ENCODE peak calls at places on chromosome 18, in nine cellular contexts. Y is dorsolateral prefrontal cortex, O is right lobe of liver, U is endodermal cell, D is AG10803, V is uterus, M is RWPE1, Q is BE2C, R is lower leg skin. F is an unnamed sample.

GRCh38 chr18:61908661-61909060 is 15.9 kb upstream of the RNF152 start:
- DNase-seq in M (peak), U (no peak), V (no peak), Y (no peak), O (no peak), R (no peak), Q (no peak), D (no peak), F (no peak)

GRCh38 chr18:3547891-3548615 is 98.1 kb downstream of the TGIF1 start:
- DNase-seq in R (no peak), D (peak), U (no peak), Y (no peak), M (no peak), O (no peak), V (no peak), Q (no peak), F (no peak)

GRCh38 chr18:49678440-49678839 is 116.6 kb downstream of the LIPG start:
- DNase-seq in D (no peak), M (no peak), Y (no peak), V (no peak), O (no peak), Q (no peak), U (no peak), R (no peak), F (no peak)

GRCh38 chr18:24049142-24049541 is 34.6 kb downstream of the TTC39C start:
- DNase-seq in Y (no peak), O (no peak), Q (no peak), V (no peak), R (no peak), D (no peak), U (no peak), M (no peak), F (no peak)

GRCh38 chr18:44130365-44130942 is 550.2 kb upstream of the SETBP1 start:
- DNase-seq in R (no peak), Q (peak), Y (no peak), M (peak), D (peak), U (peak), V (no peak), O (no peak), F (peak)

GRCh38 chr18:43596106-43596712 is 318.9 kb upstream of the SYT4 start:
- DNase-seq in U (no peak), Q (no peak), O (no peak), Y (no peak), V (no peak), R (no peak), M (peak), D (peak), F (no peak)

GRCh38 chr18:57209697-57210096 is 62.8 kb downstream of the BOD1L2 start:
- DNase-seq in O (no peak), R (no peak), Y (no peak), M (no peak), D (no peak), Q (no peak), U (no peak), V (no peak), F (no peak)

GRCh38 chr18:28115149-28115550 is 61.8 kb downstream of the CDH2 start:
- DNase-seq in M (peak), O (no peak), U (peak), Y (no peak), V (no peak), D (peak), R (no peak), Q (peak), F (no peak)

GRCh38 chr18:26164571-26164970 is 30.9 kb downstream of the PSMA8 start:
- DNase-seq in M (no peak), D (no peak), Q (no peak), O (no peak), U (no peak), Y (no peak), V (no peak), R (no peak), F (no peak)

GRCh38 chr18:57660961-57661360 is 39.3 kb upstream of the NARS1 start:
- DNase-seq in Y (no peak), V (peak), D (peak), Q (no peak), R (no peak), M (no peak), U (no peak), O (no peak), F (no peak)

GRCh38 chr18:31716362-31716761 is 32.0 kb upstream of the B4GALT6 start:
- DNase-seq in Q (no peak), R (no peak), M (no peak), V (no peak), U (no peak), Y (no peak), D (no peak), O (no peak), F (no peak)

GRCh38 chr18:39604836-39605235 is 2039.2 kb upstream of the CELF4 start:
- DNase-seq in D (peak), Q (no peak), M (peak), R (no peak), O (no peak), Y (no peak), V (no peak), U (no peak), F (no peak)

GRCh38 chr18:23284629-23285028 is 149.3 kb downstream of the CABLES1 start:
- DNase-seq in V (no peak), D (no peak), R (no peak), M (no peak), U (peak), O (no peak), Q (no peak), Y (no peak), F (no peak)

GRCh38 chr18:45275367-45276113 is 339.7 kb upstream of the SLC14A2 start:
- DNase-seq in Q (no peak), D (no peak), V (no peak), U (no peak), R (no peak), Y (no peak), O (no peak), M (no peak), F (no peak)
- TF ChIP-seq CTCF in Q (peak), D (peak), V (peak), U (peak), R (no peak), Y (peak), O (peak), M (peak), F (peak)

DNA sequence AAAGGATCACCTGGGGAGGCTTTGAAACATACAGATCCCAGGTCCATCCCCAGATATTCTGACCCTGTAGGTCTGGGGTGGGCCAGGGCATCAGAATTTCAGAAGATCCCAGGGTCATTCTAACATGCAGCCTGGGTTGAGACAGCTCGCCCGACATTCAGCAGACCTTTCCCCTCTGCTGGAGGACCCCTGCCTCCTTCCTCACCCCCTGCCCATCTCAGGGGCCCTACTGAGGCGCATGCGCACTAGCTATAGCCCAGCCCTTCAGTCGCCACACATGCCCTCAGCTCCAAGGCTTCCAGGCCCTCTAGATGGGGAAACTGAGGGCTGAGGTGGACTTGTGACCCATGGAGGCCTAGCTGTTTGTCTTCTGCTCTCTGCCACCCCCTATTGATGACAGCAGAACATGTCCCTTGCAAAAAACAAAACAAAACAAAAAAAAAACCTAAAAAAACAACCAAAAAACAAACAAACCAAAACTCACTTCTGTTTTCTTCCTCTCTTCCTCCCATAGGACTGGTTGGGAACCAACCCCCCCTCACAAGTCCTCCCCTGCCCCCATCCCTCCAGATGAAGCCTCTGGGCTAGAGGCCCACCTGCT is 91.3 kb downstream of the ZBTB7C start:
- DNase-seq in Q (no peak), U (no peak), M (no peak), V (no peak), Y (no peak), R (no peak), O (peak), D (no peak), F (no peak)
- TF ChIP-seq CTCF in Q (peak), U (peak), M (no peak), V (no peak), Y (no peak), R (no peak), O (peak), D (no peak), F (no peak)

GRCh38 chr18:58800582-58800981 is 64.1 kb upstream of the ZNF532 start:
- DNase-seq in O (no peak), Q (no peak), Y (no peak), U (no peak), V (no peak), M (no peak), R (no peak), D (no peak), F (no peak)

GRCh38 chr18:58802959-58803358 is 61.7 kb upstream of the ZNF532 start:
- DNase-seq in O (no peak), M (no peak), Y (no peak), D (no peak), Q (no peak), U (no peak), V (no peak), R (no peak), F (no peak)

GRCh38 chr18:58806826-58807714 is 57.6 kb upstream of the ZNF532 start:
- DNase-seq in R (no peak), V (no peak), Q (no peak), M (no peak), D (no peak), U (no peak), Y (no peak), O (no peak), F (no peak)

GRCh38 chr18:58805482-58806187 is 59.0 kb upstream of the ZNF532 start:
- DNase-seq in R (no peak), Q (no peak), Y (no peak), U (no peak), V (no peak), M (no peak), O (no peak), D (no peak), F (no peak)

DNA sequence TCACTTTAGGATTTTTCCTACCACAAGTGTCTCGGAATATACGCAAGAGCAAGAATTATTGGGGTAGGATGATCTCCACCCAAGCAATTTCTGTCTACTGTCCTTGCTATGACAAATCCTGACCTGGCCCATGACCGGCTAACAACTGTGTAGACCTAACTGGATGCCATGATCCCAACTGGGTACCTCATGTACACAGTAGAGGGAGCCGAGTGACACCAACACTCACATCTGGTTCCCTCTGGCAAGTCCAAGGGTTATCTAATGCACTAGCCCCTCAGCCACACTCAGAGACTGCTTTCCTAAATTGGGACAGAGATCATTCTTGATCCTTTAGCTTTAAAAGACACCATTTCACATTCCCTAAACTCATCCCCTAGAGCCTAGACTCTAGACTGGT is 60.7 kb upstream of the ZNF532 start:
- DNase-seq in V (no peak), M (no peak), O (no peak), Y (no peak), U (no peak), D (no peak), Q (no peak), R (no peak), F (no peak)
- TF ChIP-seq CTCF in V (no peak), M (no peak), O (no peak), Y (no peak), U (peak), D (no peak), Q (peak), R (no peak), F (no peak)

DNA sequence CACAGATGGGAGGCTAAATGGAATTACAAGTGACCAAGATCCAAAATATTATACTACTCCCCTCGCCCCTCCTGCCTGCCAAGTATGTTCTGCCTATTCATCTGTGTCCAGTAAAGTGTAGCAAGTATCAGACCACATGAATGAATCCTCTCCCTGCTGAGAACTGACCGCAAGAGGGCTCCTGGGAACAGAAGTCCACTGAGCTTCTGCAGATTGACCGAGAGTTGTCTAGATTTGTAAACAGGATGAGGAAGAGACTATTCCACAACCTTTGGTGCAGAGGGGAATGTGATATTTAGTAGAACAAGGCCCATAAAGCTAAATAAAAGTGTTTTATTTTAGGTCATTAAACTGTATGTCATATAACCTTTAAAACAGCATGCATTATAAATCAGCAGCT is 376.9 kb downstream of the DCC start:
- DNase-seq in Y (no peak), U (no peak), O (no peak), V (no peak), Q (peak), D (peak), R (no peak), M (peak), F (no peak)
- TF ChIP-seq CTCF in Y (peak), U (peak), O (peak), V (no peak), Q (no peak), D (peak), R (no peak), M (peak), F (peak)

GRCh38 chr18:70936160-70936559 is 647.3 kb downstream of the SOCS6 start:
- DNase-seq in Q (no peak), M (no peak), V (no peak), Y (no peak), O (no peak), D (no peak), R (no peak), U (peak), F (no peak)

GRCh38 chr18:70931942-70932814 is 643.3 kb downstream of the SOCS6 start:
- DNase-seq in D (peak), V (no peak), Q (peak), O (no peak), M (peak), R (no peak), Y (no peak), U (no peak), F (no peak)
- TF ChIP-seq CTCF in D (peak), V (no peak), Q (peak), O (peak), M (peak), R (no peak), Y (peak), U (peak), F (peak)

DNA sequence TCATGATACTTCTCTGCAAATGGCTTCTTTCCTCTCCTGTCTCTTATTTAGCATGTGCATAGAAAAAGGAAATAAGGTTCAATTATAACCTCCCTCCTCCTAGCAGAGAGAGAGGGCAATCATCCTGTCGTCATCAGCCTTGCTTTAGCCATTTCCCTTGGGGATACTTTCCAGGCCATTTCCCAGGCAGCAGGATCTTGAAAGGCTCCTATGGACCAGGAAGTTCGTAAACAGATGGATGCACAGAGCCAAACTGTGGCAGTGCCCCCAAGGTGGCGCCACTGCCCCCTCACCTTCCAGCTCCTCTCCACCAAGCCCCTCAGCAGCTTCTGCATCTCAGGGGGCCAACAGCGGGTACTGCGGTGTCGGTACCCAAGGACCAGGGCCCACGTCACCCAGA is 157.4 kb downstream of the DTNA start:
- DNase-seq in D (no peak), O (no peak), M (no peak), R (no peak), V (peak), U (peak), Q (peak), Y (no peak), F (peak)
- TF ChIP-seq CTCF in D (peak), O (no peak), M (no peak), R (no peak), V (no peak), U (peak), Q (peak), Y (no peak), F (peak)

GRCh38 chr18:45913276-45913675 is 53.9 kb downstream of the EPG5 start:
- DNase-seq in M (no peak), R (no peak), Y (no peak), O (no peak), D (no peak), Q (no peak), V (no peak), U (no peak), F (no peak)

GRCh38 chr18:45920367-45920766 is 46.8 kb downstream of the EPG5 start:
- DNase-seq in M (peak), R (peak), Q (peak), O (peak), V (peak), U (no peak), Y (peak), D (peak), F (peak)

GRCh38 chr18:45910405-45911023 is 56.6 kb downstream of the EPG5 start:
- DNase-seq in D (peak), V (no peak), U (peak), M (peak), O (peak), Y (no peak), R (no peak), Q (peak), F (peak)

GRCh38 chr18:45916302-45916701 is 50.8 kb downstream of the EPG5 start:
- DNase-seq in U (peak), O (no peak), V (no peak), Q (no peak), D (no peak), R (no peak), Y (no peak), M (no peak), F (no peak)
- TF ChIP-seq CTCF in U (peak), O (peak), V (no peak), Q (no peak), D (no peak), R (no peak), Y (no peak), M (no peak), F (no peak)

DNA sequence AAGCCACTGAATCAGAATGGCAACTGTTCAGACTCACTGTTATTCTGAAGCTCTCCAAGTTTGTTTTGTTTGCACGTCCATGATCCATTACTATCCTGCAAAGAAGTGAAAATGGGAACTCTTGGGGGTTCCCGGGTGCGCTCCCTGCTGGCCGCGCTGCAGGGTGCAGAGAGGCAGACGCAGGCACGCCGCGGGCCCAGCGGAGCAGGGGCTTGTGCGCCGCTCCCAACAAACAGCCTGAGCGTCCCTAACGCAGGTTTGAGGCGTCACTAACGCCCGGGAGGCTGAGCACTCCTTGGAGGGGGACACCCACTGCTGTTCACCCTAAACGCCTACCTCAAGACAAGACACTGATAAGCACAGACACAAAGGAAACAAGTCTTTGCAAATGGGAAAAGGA is 14.3 kb upstream of the PIEZO2 start:
- DNase-seq in O (peak), M (no peak), U (peak), D (no peak), Q (no peak), V (no peak), Y (no peak), R (no peak), F (peak)
- TF ChIP-seq CTCF in O (peak), M (no peak), U (peak), D (no peak), Q (no peak), V (no peak), Y (peak), R (no peak), F (peak)